ENCODE peak calls at places on chromosomes 3 and 15, in four cellular contexts. E, R, L and C are unnamed samples.

GRCh38 chr3:11629716-11630115 is 14.0 kb downstream of the VGLL4 start:
- DNase-seq in E (no peak), R (peak; percentile 84), L (no peak), C (peak; percentile 83)

GRCh38 chr3:45553469-45553974 is 41.0 kb upstream of the LIMD1 start:
- DNase-seq in E (no peak), R (peak; percentile 75), L (no peak), C (peak; percentile 16)

GRCh38 chr3:38454179-38454883 is 641 bp downstream of the ACVR2B start:
- DNase-seq in E (peak; percentile 35), R (peak; percentile 5), L (peak; percentile 50), C (no peak)

GRCh38 chr3:169827712-169828111 is 15.0 kb upstream of the LRRC34 start:
- DNase-seq in E (no peak), R (no peak), L (no peak), C (no peak)

GRCh38 chr15:58229297-58229768 is 91.2 kb downstream of the AQP9 start:
- DNase-seq in E (no peak), R (no peak), L (no peak), C (peak; percentile 23)

GRCh38 chr3:147797095-147797494 is 387.9 kb downstream of the ZIC1 start:
- DNase-seq in E (no peak), R (no peak), L (no peak), C (no peak)

GRCh38 chr15:40597024-40597423 is 3.0 kb downstream of the KNL1 start:
- DNase-seq in E (no peak), R (no peak), L (no peak), C (no peak)

GRCh38 chr3:25404569-25404968 is 23.5 kb upstream of the RARB start:
- DNase-seq in E (no peak), R (no peak), L (no peak), C (no peak)

GRCh38 chr3:81769271-81769670 is 7.8 kb upstream of the GBE1 start:
- DNase-seq in E (no peak), R (peak; percentile 33), L (no peak), C (no peak)

GRCh38 chr3:4417449-4417848 is 49.6 kb downstream of the SUMF1 start:
- DNase-seq in E (no peak), R (peak; percentile 84), L (no peak), C (peak; percentile 24)

GRCh38 chr15:51322622-51323296 is 15.6 kb downstream of the CYP19A1 start:
- DNase-seq in E (no peak), R (no peak), L (no peak), C (no peak)

GRCh38 chr3:50351318-50351687 is 641 bp downstream of the CYB561D2 start:
- DNase-seq in E (peak; percentile 41), R (no peak), L (no peak), C (no peak)

GRCh38 chr3:50353231-50354004 is 2.8 kb downstream of the CYB561D2 start:
- DNase-seq in E (no peak), R (no peak), L (no peak), C (no peak)

GRCh38 chr3:50354186-50354764 is 3.6 kb downstream of the CYB561D2 start:
- DNase-seq in E (no peak), R (no peak), L (no peak), C (no peak)

GRCh38 chr3:50350527-50351317 is at the start of the genes CYB561D2 and NPRL2:
- DNase-seq in E (peak; percentile 98), R (peak; percentile 93), L (peak; percentile 99), C (peak; percentile 93)

DNA sequence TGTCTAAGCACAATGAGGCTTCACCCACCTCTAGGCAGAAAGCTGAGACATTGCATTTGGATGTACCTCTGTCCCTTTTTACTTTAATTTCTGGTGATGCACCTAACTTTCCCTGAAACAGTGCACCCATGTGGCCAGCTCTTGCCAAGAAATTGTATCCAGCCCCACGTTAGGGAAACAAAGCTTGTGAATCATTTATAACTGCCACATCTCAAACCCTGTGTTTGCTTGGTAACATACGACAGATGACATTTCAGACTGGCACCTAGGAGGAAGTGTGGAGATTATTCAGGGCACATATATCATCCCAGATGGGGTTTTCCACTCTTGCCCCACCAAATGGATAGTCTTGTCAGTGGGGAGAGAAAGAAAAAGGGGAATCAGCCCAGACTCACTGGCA is 2.1 kb downstream of the CYB561D2 start:
- DNase-seq in E (peak; percentile 48), R (no peak), L (no peak), C (peak; percentile 53)
- TF ChIP-seq CTCF in E (no peak), R (peak; percentile 39), L (no peak), C (peak; percentile 62)

DNA sequence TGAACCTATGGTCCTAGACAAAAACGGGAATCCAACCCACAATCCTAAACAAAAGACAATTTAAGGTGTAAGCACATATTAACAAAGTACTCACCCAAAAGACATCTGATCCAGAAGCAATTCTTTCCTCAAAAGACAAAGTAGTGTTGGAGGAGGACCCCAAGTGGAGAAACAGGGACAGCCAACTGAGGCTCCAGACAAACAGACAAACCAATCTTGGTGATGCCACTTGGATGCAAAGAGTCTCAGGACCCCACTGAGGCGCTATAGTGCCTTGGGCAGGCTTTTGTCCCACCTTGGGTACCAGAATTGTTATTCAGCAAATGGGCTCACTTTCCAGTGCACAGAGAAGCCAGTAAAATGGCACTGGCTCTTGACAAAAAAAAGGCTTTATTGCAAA is 613.8 kb downstream of the DIPK2A start:
- DNase-seq in E (no peak), R (no peak), L (no peak), C (no peak)
- TF ChIP-seq CTCF in E (no peak), R (no peak), L (no peak), C (no peak)

GRCh38 chr3:7546219-7546618 is 685.3 kb downstream of the GRM7 start:
- DNase-seq in E (no peak), R (peak; percentile 44), L (no peak), C (no peak)
- TF ChIP-seq CTCF in E (no peak), R (peak; percentile 15), L (peak; percentile 7), C (no peak)

GRCh38 chr3:139299261-139300132 is 44.3 kb upstream of the MRPS22 start:
- DNase-seq in E (no peak), R (peak; percentile 52), L (no peak), C (peak; percentile 75)
- TF ChIP-seq CTCF in E (no peak), R (no peak), L (no peak), C (no peak)

GRCh38 chr3:77042892-77043291 is 3.0 kb downstream of the ROBO2 start:
- DNase-seq in E (no peak), R (no peak), L (no peak), C (no peak)
- TF ChIP-seq CTCF in E (no peak), R (peak; percentile 13), L (no peak), C (peak; percentile 55)